ENCODE peak calls at places on chromosome 18, in nine cellular contexts. E is stomach, A is tibial artery, Q is Peyer's patch, Z is prostate gland, R is psoas muscle, C is left ventricle myocardium inferior, F is body of pancreas, B is right lobe of liver. I is an unnamed sample. For H3K36me3, the result is how much of the 10 kb centered on the place peaks cover.

GRCh38 chr18:48986851-48987761 is 36.3 kb upstream of the SMAD7 start:
- DNase-seq in E (no peak), A (no peak), Q (no peak), Z (no peak), R (no peak), C (no peak), F (no peak), B (no peak), I (no peak)

GRCh38 chr18:3793545-3793944 is 343.6 kb downstream of the TGIF1 start:
- DNase-seq in E (no peak), A (no peak), Q (no peak), Z (no peak), R (no peak), C (no peak), F (no peak), B (no peak), I (no peak)

GRCh38 chr18:44246001-44246400 is 434.7 kb upstream of the SETBP1 start:
- DNase-seq in E (no peak), A (no peak), Q (no peak), Z (no peak), R (no peak), C (no peak), F (no peak), B (no peak), I (no peak)

GRCh38 chr18:24492445-24492844 is 32.0 kb downstream of the HRH4 start:
- DNase-seq in E (no peak), A (no peak), Q (no peak), Z (no peak), R (no peak), C (no peak), F (no peak), B (no peak), I (no peak)

GRCh38 chr18:44599409-44599808 is 81.3 kb upstream of the SETBP1 start:
- DNase-seq in E (no peak), A (peak), Q (no peak), Z (no peak), R (no peak), C (peak), F (peak), B (no peak), I (no peak)

GRCh38 chr18:7987284-7987976 is 420.3 kb downstream of the PTPRM start:
- DNase-seq in E (no peak), A (no peak), Q (no peak), Z (no peak), R (no peak), C (no peak), F (no peak), B (no peak), I (no peak)

GRCh38 chr18:67783215-67783946 is 266.9 kb upstream of the DSEL start:
- DNase-seq in E (no peak), A (no peak), Q (no peak), Z (no peak), R (no peak), C (no peak), F (no peak), B (no peak), I (no peak)

GRCh38 chr18:59570101-59570875 is 126.9 kb downstream of the CCBE1 start:
- DNase-seq in E (no peak), A (no peak), Q (no peak), Z (no peak), R (no peak), C (no peak), F (no peak), B (no peak), I (no peak)

GRCh38 chr18:58501033-58501432 is 127.9 kb downstream of the ALPK2 start:
- DNase-seq in E (no peak), A (no peak), Q (no peak), Z (no peak), R (no peak), C (no peak), F (no peak), B (no peak), I (no peak)

GRCh38 chr18:35371412-35372195 is 5.5 kb downstream of the ZNF396 start:
- DNase-seq in E (no peak), A (no peak), Q (no peak), Z (no peak), R (no peak), C (no peak), F (no peak), B (no peak), I (no peak)

GRCh38 chr18:47899107-47899840 is 31.2 kb downstream of the SMAD2 start:
- DNase-seq in E (no peak), A (no peak), Q (no peak), Z (no peak), R (no peak), C (no peak), F (no peak), B (no peak), I (no peak)

GRCh38 chr18:69435000-69435399 is 34.3 kb downstream of the DOK6 start:
- DNase-seq in E (no peak), A (no peak), Q (no peak), Z (no peak), R (no peak), C (no peak), F (no peak), B (no peak), I (no peak)

GRCh38 chr18:48539406-48540328 is 836 bp downstream of the CTIF start:
- DNase-seq in E (peak), A (peak), Q (peak), Z (no peak), R (peak), C (peak), F (peak), B (peak), I (peak)

GRCh38 chr18:55579888-55580287 is 8.1 kb downstream of the TCF4 start:
- DNase-seq in E (no peak), A (no peak), Q (no peak), Z (no peak), R (no peak), C (no peak), F (no peak), B (no peak), I (no peak)

GRCh38 chr18:79930020-79930642 is 21.3 kb downstream of the SLC66A2 start:
- DNase-seq in E (no peak), A (no peak), Q (no peak), Z (no peak), R (no peak), C (no peak), F (no peak), B (no peak), I (no peak)

DNA sequence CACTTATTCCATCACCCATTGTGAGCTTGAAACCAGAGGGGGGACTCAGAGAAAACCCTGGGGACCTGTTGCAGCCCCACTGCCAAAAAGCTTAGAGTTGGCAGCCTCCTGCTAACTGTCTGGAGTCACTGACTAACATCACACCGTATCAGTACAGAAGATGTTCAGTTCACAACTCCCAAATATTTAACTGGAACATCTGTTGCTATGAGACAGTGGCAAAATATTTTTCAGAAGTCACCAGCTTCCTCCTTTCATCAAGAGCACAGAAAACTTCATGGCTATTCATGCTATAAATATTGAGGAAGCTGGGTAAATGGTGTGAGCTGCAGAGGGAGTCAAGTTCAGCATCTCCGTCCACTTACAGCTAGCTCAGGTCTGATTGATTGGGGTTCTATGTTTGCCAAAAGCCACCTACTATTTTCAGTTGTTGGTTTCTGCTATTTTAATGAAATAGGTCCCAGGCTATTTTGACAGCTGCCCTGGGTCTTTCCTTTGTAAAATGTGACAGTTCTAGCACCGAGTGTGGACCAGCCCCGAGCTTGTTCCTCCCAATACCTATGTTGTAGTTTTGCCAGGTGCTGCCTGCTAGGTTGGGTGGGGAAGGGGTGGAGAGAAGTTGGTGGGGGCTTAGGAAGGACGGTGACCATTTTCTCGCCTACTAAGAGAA is 9.8 kb downstream of the TUBB6 start:
- DNase-seq in E (no peak), A (no peak), Q (no peak), Z (no peak), R (no peak), C (no peak), F (no peak), B (no peak), I (no peak)
- H3K36me3 ChIP-seq in E (under half), A (under half), Q (under half), Z (under half), R (under half), C (under half), F (under half), B (under half), I (under half)

DNA sequence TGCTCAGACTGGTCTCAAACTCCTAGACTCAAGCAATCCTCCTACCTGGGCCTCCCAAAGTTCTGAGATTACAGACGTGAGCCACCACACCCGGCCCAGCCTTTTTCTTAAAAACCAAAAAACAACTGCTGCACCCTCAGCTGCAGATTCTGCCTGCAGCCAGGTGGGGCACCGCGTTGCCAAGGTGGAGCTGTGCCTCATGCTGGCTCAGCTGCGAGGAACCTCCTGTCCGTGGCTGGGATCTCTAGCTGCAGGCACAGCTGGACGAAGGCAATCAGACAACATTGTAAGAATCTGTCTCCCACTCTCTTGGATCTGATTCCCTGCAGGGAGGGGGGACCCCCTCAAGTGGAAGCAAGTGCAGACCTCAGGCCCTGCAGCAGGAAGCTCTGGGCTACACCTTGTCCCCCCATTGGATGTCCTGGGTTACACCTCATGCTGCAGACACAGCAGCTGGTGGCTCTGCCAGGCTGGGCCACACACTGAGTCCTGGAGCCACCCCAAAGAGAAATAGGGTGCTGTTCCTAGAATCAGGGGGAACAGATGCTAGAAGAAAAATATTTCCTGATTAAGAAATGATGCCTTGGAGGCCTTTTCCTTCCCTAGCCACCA is 24.1 kb downstream of the CIDEA start:
- DNase-seq in E (no peak), A (no peak), Q (no peak), Z (no peak), R (no peak), C (no peak), F (no peak), B (no peak), I (no peak)
- H3K4me3 ChIP-seq in E (peak), A (peak), Q (peak), Z (peak), R (peak), C (peak), F (no peak), B (no peak), I (peak)

DNA sequence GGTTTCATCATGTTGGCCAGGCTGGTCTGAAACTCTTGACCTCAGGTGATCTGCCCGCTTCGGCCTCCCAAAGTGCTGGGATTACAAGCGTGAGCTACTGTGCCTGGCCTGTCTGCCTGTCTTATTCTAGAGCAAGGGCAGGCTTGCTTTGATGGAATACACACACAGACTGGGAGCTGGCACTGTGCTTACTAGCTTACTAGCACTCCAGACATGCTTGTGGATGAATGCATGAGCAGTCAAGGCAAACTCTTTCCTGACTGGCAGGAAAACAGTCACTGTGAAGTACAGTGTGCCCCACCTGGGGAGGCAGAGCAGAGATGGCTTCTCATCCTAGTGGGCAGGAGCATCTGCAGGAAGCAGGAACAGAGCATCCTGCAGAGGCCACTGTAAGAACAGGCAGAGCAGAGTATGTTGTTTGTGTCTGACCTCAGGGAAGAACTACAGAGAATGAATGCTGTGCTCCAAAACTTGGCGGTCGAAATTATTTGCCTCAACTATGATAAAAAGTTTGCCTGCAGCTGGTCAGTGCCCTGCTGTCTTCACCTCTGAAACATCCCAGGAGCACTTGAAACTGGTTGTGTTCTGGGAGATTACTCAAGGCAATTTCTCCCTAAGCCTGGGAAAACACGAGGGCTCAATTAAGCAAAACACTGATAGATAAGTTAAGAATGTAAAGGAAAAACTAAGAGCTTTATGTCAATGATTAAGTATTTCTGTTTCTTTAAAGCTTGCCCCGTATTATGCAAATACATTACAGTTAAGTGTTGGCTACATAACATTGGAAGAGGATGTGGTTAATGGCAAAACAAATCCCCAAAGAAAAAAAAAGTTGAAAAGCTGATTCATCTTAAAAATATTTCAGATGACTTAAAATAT is 102.4 kb downstream of the VAPA start:
- DNase-seq in E (no peak), A (no peak), Q (no peak), Z (no peak), R (no peak), C (no peak), F (no peak), B (no peak), I (peak)
- TF ChIP-seq CTCF in E (no peak), A (peak), Q (no peak), Z (peak), R (no peak), C (peak), F (peak), B (peak), I (peak)

GRCh38 chr18:62287753-62288668 is 37.1 kb upstream of the TNFRSF11A start:
- DNase-seq in E (no peak), A (no peak), Q (no peak), Z (no peak), R (no peak), C (no peak), F (no peak), B (no peak), I (no peak)
- H3K36me3 ChIP-seq in E (half or more), A (under half), Q (under half), Z (under half), R (under half), C (half or more), F (under half), B (under half), I (half or more)

DNA sequence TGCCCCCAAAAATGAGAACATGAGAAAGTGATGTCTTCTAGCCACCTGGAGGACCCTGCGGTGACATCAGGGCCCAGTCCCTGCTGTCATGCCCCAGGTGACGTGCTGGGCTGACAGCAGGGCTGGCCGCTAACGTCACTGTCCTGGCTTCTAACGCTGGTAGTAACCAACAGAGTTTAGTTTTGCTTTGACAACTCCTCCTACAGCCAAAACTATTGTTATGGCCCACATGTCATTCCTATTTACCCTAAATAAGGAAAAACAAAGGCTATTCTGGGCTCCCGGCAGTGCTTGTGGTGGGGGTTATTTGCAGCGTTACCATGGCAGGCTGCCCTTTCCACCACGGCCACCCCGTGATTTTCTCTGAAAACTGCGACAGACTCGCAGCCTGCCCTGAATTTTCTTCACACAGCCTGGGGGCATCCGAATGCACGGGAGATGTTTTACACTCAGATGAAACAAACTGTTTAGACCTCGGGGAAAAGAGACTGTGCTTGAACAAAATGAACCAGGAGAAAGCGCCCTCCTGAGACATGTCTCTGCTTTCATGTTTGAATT is 115.2 kb downstream of the FAM210A start:
- DNase-seq in E (no peak), A (peak), Q (no peak), Z (no peak), R (peak), C (peak), F (peak), B (no peak), I (peak)
- H3K4me3 ChIP-seq in E (peak), A (peak), Q (peak), Z (peak), R (peak), C (peak), F (no peak), B (no peak), I (peak)